ENCODE peak calls at places on chromosomes 5 and 9, in ten cellular contexts. G is PC-3, W is AG04450, Q is colonic mucosa, Y is prostate gland, J is HepG2, F is sigmoid colon, C is lower lobe of right lung, D is HCT116, Z is tibial nerve. S is an unnamed sample. For H3K27me3, the result is how much of the 10 kb centered on the place peaks cover.

GRCh38 chr9:83511051-83511450 is 27.1 kb downstream of the FRMD3 start:
- DNase-seq in Q (no peak), D (no peak), G (peak), F (no peak), Z (no peak), W (no peak), J (no peak), C (no peak), Y (no peak), S (no peak)

GRCh38 chr5:10049825-10050455 is 199.7 kb downstream of the ATPSCKMT start:
- DNase-seq in C (no peak), D (no peak), F (no peak), Z (no peak), Y (no peak), J (no peak), Q (no peak), G (no peak), W (no peak), S (no peak)

GRCh38 chr5:6792376-6792775 is 79.1 kb downstream of the TENT4A start:
- DNase-seq in F (no peak), Q (no peak), J (no peak), G (no peak), D (no peak), Z (no peak), Y (no peak), W (no peak), C (no peak), S (no peak)

GRCh38 chr5:41772785-41773442 is 97.3 kb downstream of the OXCT1 start:
- DNase-seq in C (no peak), G (no peak), W (no peak), J (no peak), F (no peak), Q (no peak), Y (no peak), Z (no peak), D (no peak), S (no peak)

GRCh38 chr5:164013077-164013670 is 507.8 kb downstream of the MAT2B start:
- DNase-seq in G (peak), Q (peak), W (peak), D (peak), J (peak), Y (peak), F (peak), C (no peak), Z (peak), S (peak)

GRCh38 chr5:135667662-135668061 is 88.9 kb upstream of the CXCL14 start:
- DNase-seq in Q (no peak), C (no peak), W (no peak), J (peak), Z (no peak), F (no peak), G (no peak), D (no peak), Y (no peak), S (no peak)

GRCh38 chr5:127599847-127600246 is 49.0 kb upstream of the CTXN3 start:
- DNase-seq in G (no peak), F (peak), C (no peak), Y (no peak), Q (no peak), D (no peak), J (no peak), W (no peak), Z (no peak), S (peak)

GRCh38 chr5:135373747-135374515 is 25.1 kb downstream of the MACROH2A1 start:
- DNase-seq in J (peak), D (no peak), G (no peak), Z (no peak), Y (no peak), C (no peak), F (no peak), W (no peak), Q (no peak), S (no peak)

GRCh38 chr9:93057703-93058356 is 671 bp upstream of the SUSD3 start:
- DNase-seq in G (no peak), Y (no peak), Q (no peak), Z (no peak), J (no peak), D (no peak), W (no peak), F (no peak), C (peak), S (peak)

GRCh38 chr9:115194216-115194615 is 76.3 kb upstream of the TNC start:
- DNase-seq in J (no peak), Q (no peak), F (no peak), Y (no peak), D (no peak), G (no peak), W (no peak), C (no peak), Z (no peak), S (no peak)

GRCh38 chr9:129328357-129329103 is 150.5 kb upstream of the IER5L start:
- DNase-seq in Z (no peak), J (no peak), C (no peak), Q (no peak), Y (no peak), D (no peak), F (peak), G (no peak), W (no peak), S (no peak)

GRCh38 chr5:54570923-54571322 is 53.4 kb downstream of the SNX18 start:
- DNase-seq in W (no peak), D (no peak), Q (no peak), G (no peak), Z (no peak), J (no peak), Y (no peak), C (no peak), F (no peak), S (no peak)

GRCh38 chr9:106535439-106535838 is 327.5 kb upstream of the ZNF462 start:
- DNase-seq in Z (no peak), C (no peak), W (no peak), J (no peak), Q (no peak), F (no peak), G (no peak), D (no peak), Y (no peak), S (no peak)

GRCh38 chr5:119332978-119333401 is 22.8 kb upstream of the TNFAIP8 start:
- DNase-seq in C (no peak), Q (no peak), F (no peak), G (no peak), Y (peak), Z (no peak), D (no peak), J (no peak), W (no peak), S (no peak)

GRCh38 chr5:148437249-148437648 is 53.5 kb downstream of the FBXO38 start:
- DNase-seq in D (no peak), Z (no peak), J (no peak), Y (no peak), Q (no peak), W (no peak), F (no peak), G (no peak), C (no peak), S (no peak)

GRCh38 chr5:175902013-175902412 is 30.6 kb downstream of the CPLX2 start:
- DNase-seq in J (no peak), F (no peak), W (no peak), G (no peak), Y (no peak), Q (no peak), D (no peak), Z (no peak), C (no peak), S (no peak)

GRCh38 chr9:75895112-75895511 is 4.6 kb downstream of the PCSK5 start:
- DNase-seq in Q (no peak), G (no peak), F (no peak), C (no peak), J (no peak), Z (no peak), W (no peak), Y (no peak), D (no peak), S (no peak)

GRCh38 chr9:109409998-109410397 is 88.1 kb downstream of the PTPN3 start:
- DNase-seq in G (no peak), F (no peak), Q (no peak), J (no peak), W (no peak), D (no peak), Y (no peak), Z (no peak), C (no peak), S (no peak)

GRCh38 chr5:65198777-65199120 is 283.0 kb downstream of the ADAMTS6 start:
- DNase-seq in D (no peak), Z (no peak), W (peak), Q (no peak), J (peak), C (no peak), G (peak), F (no peak), Y (no peak), S (no peak)

GRCh38 chr5:17436345-17436744 is 61.7 kb upstream of the TAF11L2 start:
- DNase-seq in G (no peak), D (no peak), F (no peak), J (no peak), W (no peak), Z (no peak), Q (no peak), C (no peak), Y (no peak), S (no peak)

GRCh38 chr9:131657031-131657377 is 82.9 kb downstream of the RAPGEF1 start:
- DNase-seq in Y (no peak), F (no peak), W (no peak), Q (no peak), Z (no peak), C (no peak), J (no peak), D (no peak), G (no peak), S (no peak)

GRCh38 chr9:38689678-38690077 is 30.3 kb downstream of the FAM240B start:
- DNase-seq in D (no peak), F (no peak), Q (no peak), C (no peak), J (no peak), W (no peak), G (no peak), Y (no peak), Z (no peak), S (peak)

GRCh38 chr9:104269374-104269773 is 175.3 kb downstream of the SMC2 start:
- DNase-seq in Z (no peak), G (no peak), C (no peak), F (no peak), Y (no peak), D (no peak), J (no peak), Q (no peak), W (no peak), S (no peak)

GRCh38 chr5:136064510-136064909 is 35.7 kb downstream of the TGFBI start:
- DNase-seq in C (no peak), F (no peak), Z (no peak), J (no peak), Y (no peak), W (no peak), Q (no peak), G (peak), D (no peak), S (no peak)

GRCh38 chr9:99118782-99119466 is 14.0 kb downstream of the TGFBR1 start:
- DNase-seq in J (no peak), D (no peak), C (no peak), F (no peak), Q (no peak), G (no peak), W (no peak), Y (no peak), Z (no peak), S (peak)

GRCh38 chr5:149830579-149830978 is 100.5 kb downstream of the PPARGC1B start:
- DNase-seq in W (no peak), Y (no peak), Q (no peak), F (no peak), C (no peak), J (no peak), Z (no peak), G (no peak), D (no peak), S (no peak)

GRCh38 chr5:149833116-149833827 is 103.2 kb downstream of the PPARGC1B start:
- DNase-seq in D (no peak), C (no peak), W (no peak), J (no peak), Q (no peak), F (no peak), G (no peak), Z (no peak), Y (no peak), S (no peak)

GRCh38 chr5:149829954-149830353 is 99.8 kb downstream of the PPARGC1B start:
- DNase-seq in J (no peak), G (peak), D (no peak), Z (no peak), W (no peak), Y (no peak), C (no peak), F (no peak), Q (no peak), S (no peak)

GRCh38 chr5:149832636-149833035 is 102.5 kb downstream of the PPARGC1B start:
- DNase-seq in J (no peak), Y (no peak), Q (no peak), C (no peak), Z (no peak), W (no peak), D (no peak), F (no peak), G (no peak), S (no peak)

DNA sequence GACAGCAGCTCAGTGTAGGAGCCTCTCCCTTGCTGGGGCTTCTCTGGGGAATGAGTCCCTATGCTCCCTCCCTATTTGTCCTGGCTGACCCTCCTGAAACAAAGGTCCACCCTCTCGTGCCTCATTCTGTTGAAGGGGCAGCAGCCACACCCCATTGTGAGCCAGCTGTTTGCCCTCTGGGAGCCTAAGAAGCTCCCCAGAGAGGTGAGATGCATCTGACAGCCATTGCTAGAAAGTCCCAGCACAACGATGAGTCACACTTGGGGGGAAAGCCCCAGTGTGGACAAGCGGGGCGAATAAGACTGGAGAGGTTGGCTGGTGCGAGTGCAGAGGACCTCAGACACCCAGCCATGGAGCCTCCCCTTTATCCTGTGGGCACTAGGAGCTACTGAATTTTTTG is 101.4 kb downstream of the PPARGC1B start:
- DNase-seq in Y (no peak), Q (no peak), C (no peak), J (no peak), D (no peak), F (no peak), W (no peak), Z (no peak), G (no peak), S (no peak)
- H3K27me3 ChIP-seq in Y (under half), Q (under half), C (under half), J (under half), D (under half), F (under half), W (under half), Z (under half), G (under half), S (under half)

DNA sequence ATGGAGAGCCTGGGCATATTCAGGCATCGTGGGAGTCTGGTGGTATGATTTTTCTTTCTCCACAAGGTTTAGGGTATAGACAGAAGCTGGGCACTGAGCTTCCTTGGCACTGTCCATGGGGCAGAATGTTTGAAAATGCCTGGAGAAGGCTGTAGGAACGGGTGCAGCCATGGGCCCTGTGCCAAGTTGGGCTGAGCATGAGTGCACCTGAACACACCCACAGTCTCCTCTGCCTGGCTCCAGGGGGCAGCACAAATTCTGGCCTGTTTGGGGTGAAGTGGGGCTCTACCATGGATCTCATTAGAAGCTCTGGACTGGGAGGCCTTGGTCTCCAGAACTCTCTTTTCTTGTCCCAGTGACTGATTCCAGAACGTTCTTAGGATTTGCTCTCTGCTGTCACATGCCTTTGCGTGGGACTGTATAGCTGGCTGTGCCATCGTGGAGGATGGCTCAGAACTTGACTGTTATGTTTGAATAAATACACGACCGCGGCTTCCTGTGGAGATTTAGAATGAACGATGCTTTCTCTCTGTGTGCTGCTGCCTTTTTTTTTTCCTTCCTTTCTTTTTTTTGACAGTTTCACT is 229.8 kb downstream of the FANCC start:
- DNase-seq in J (no peak), D (no peak), F (peak), Y (no peak), W (no peak), Z (no peak), Q (no peak), G (peak), C (peak), S (peak)
- TF ChIP-seq CTCF in J (peak), D (no peak), F (no peak), Y (peak), W (peak), Z (no peak), Q (no peak), G (peak), C (no peak), S (no peak)

DNA sequence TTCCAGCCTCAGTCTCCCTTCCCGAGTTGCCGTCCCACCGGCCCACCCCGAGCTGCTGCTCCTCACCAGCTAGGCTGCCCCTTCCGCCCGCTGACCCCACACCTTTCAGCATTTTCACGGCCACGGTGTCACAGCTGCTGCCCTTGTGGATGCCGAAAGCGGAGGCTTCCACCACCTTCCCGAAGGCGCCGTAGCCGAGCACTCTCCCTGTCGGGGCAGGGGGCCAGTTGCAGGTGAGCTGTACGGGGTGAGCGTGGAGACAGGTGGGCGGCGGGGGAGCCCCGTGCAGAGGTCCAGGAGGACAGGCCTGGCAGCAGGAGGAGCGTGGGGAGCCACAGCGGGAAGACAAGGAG is 28.2 kb upstream of the SCGB3A1 start:
- DNase-seq in F (no peak), Y (no peak), W (no peak), D (no peak), Z (no peak), J (no peak), C (no peak), Q (no peak), G (no peak), S (no peak)
- H3K4me3 ChIP-seq in F (no peak), Y (no peak), W (no peak), D (no peak), Z (no peak), J (no peak), C (no peak), Q (no peak), G (no peak), S (no peak)

GRCh38 chr5:147426928-147427327 is 82.9 kb downstream of the DPYSL3 start:
- DNase-seq in D (no peak), C (no peak), F (no peak), W (no peak), Z (no peak), G (no peak), Y (no peak), J (no peak), Q (no peak), S (no peak)
- H3K27me3 ChIP-seq in D (under half), C (under half), F (under half), W (under half), Z (under half), G (under half), Y (under half), J (under half), Q (under half), S (under half)

GRCh38 chr5:173340451-173340850 is 12.2 kb upstream of the STC2 start:
- DNase-seq in J (no peak), F (no peak), G (no peak), C (no peak), D (no peak), Y (no peak), Q (no peak), Z (no peak), W (no peak), S (no peak)

GRCh38 chr5:173340984-173341383 is 12.8 kb upstream of the STC2 start:
- DNase-seq in G (no peak), Q (no peak), C (no peak), D (no peak), F (no peak), Y (no peak), Z (no peak), J (no peak), W (no peak), S (no peak)

GRCh38 chr5:173339286-173339685 is 11.1 kb upstream of the STC2 start:
- DNase-seq in G (no peak), Q (no peak), F (no peak), D (no peak), W (no peak), Y (no peak), C (no peak), J (no peak), Z (no peak), S (no peak)

GRCh38 chr5:173342813-173343435 is 14.7 kb upstream of the STC2 start:
- DNase-seq in G (no peak), Y (no peak), D (no peak), Z (no peak), J (no peak), W (no peak), F (no peak), C (no peak), Q (no peak), S (no peak)

DNA sequence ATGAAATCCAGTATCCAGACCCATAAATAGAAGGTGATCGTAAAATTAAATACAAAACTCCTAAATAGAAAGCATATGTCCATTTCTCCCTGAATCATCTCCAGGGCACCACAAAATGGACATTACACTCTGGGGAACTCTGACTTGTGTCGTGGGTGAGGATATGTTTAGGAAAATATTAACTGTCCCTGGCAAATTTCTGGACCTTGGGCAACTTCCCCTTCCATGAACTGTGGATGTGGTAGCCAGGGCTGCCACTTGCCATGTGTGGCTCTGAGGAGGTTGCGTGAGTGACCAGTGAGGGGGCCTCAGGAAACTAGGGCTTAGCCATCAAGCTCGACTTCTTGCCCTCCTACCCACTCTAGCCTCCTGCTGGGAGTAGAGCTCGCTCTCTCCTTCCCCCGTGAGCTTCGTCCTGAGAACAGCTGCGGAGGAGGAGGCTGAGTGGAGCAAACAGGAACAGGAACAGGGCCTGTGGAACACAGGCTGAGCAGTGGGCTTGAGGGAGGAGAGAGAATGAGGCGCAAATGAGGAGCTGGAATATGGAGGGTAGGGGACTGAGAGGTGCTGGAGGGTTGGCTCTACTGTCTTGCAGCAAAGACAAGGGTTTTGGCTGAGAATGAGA is 13.8 kb upstream of the STC2 start:
- DNase-seq in C (no peak), W (no peak), G (no peak), F (no peak), Q (no peak), Y (no peak), J (no peak), D (no peak), Z (no peak), S (no peak)
- TF ChIP-seq CTCF in C (no peak), W (no peak), G (no peak), F (no peak), Q (no peak), Y (no peak), J (no peak), D (no peak), Z (no peak), S (no peak)

GRCh38 chr5:109315245-109315644 is 94.5 kb downstream of the PJA2 start:
- DNase-seq in C (no peak), F (no peak), Q (no peak), J (no peak), W (no peak), G (no peak), D (no peak), Y (no peak), Z (no peak), S (no peak)

GRCh38 chr5:109322694-109323093 is 87.1 kb downstream of the PJA2 start:
- DNase-seq in F (no peak), D (no peak), Q (no peak), C (no peak), W (no peak), J (no peak), G (no peak), Z (no peak), Y (no peak), S (no peak)

GRCh38 chr5:109319351-109319750 is 90.4 kb downstream of the PJA2 start:
- DNase-seq in G (no peak), F (no peak), Q (no peak), J (no peak), W (no peak), C (no peak), Z (no peak), D (no peak), Y (no peak), S (no peak)

GRCh38 chr5:109316631-109317030 is 93.1 kb downstream of the PJA2 start:
- DNase-seq in W (no peak), J (no peak), F (no peak), Q (no peak), Y (no peak), Z (no peak), D (peak), C (no peak), G (peak), S (no peak)

GRCh38 chr5:109318455-109319108 is 91.2 kb downstream of the PJA2 start:
- DNase-seq in F (no peak), W (no peak), Y (no peak), Q (no peak), Z (no peak), J (peak), D (no peak), C (no peak), G (no peak), S (no peak)
- H3K4me3 ChIP-seq in F (no peak), W (no peak), Y (no peak), Q (no peak), Z (no peak), J (no peak), D (no peak), C (no peak), G (no peak), S (no peak)

S was measured in body of pancreas.